ENCODE peak calls at places on chromosomes 11 and 22, in four cellular contexts. E, X, L and N are unnamed samples.

GRCh38 chr11:45264839-45265515 is 21.2 kb downstream of the SYT13 start:
- DNase-seq in X (peak), E (peak), L (peak), N (peak)

GRCh38 chr11:60767388-60767811 is 10.7 kb downstream of the MS4A15 start:
- DNase-seq in L (no peak), E (no peak), X (no peak), N (no peak)

GRCh38 chr11:29318134-29318845 is 698.5 kb downstream of the KCNA4 start:
- DNase-seq in E (peak), L (no peak), X (no peak), N (no peak)

GRCh38 chr22:39723899-39724351 is 153.4 kb downstream of the CACNA1I start:
- DNase-seq in E (peak), L (no peak), X (no peak), N (no peak)

GRCh38 chr11:121591405-121592033 is 138.8 kb upstream of the SORL1-AS1 start:
- DNase-seq in E (peak), X (peak), L (peak), N (peak)

GRCh38 chr11:59175104-59175503 is 3.2 kb downstream of the DTX4 start:
- DNase-seq in X (peak), E (no peak), L (no peak), N (no peak)

GRCh38 chr11:74460481-74461154 is 6.7 kb downstream of the KCNE3 start:
- DNase-seq in X (no peak), E (no peak), L (peak), N (no peak)

GRCh38 chr22:46045459-46046298 is 68.7 kb upstream of the WNT7B start:
- DNase-seq in L (no peak), X (no peak), E (no peak), N (no peak)

GRCh38 chr22:42332089-42332488 is 61.6 kb upstream of the TCF20 start:
- DNase-seq in X (no peak), L (no peak), E (no peak), N (no peak)

GRCh38 chr11:63144121-63144520 is at the start of gene SLC22A24:
- DNase-seq in E (no peak), L (no peak), X (no peak), N (no peak)

GRCh38 chr11:68120212-68121066 is 749 bp downstream of the CHKA start:
- DNase-seq in L (no peak), E (no peak), X (peak), N (no peak)

GRCh38 chr11:15276616-15277015 is 161.9 kb downstream of the INSC start:
- DNase-seq in L (no peak), E (no peak), X (no peak), N (no peak)

GRCh38 chr22:48628891-48629559 is 1198.6 kb downstream of the BRD1 start:
- DNase-seq in E (no peak), L (no peak), X (no peak), N (no peak)

GRCh38 chr22:50446708-50447575 is 27.9 kb downstream of the SBF1 start:
- DNase-seq in L (no peak), X (no peak), E (no peak), N (no peak)

GRCh38 chr22:50444663-50445062 is 30.2 kb downstream of the SBF1 start:
- DNase-seq in L (peak), X (no peak), E (peak), N (peak)

GRCh38 chr22:50447576-50448551 is 27.0 kb downstream of the SBF1 start:
- DNase-seq in E (no peak), X (no peak), L (no peak), N (no peak)

GRCh38 chr22:50445071-50445879 is 29.6 kb downstream of the SBF1 start:
- DNase-seq in L (no peak), E (no peak), X (no peak), N (no peak)

GRCh38 chr22:50445880-50446707 is 28.7 kb downstream of the SBF1 start:
- DNase-seq in X (no peak), E (no peak), L (no peak), N (no peak)
- H3K4me3 ChIP-seq in X (no peak), E (no peak), L (no peak), N (no peak)

GRCh38 chr11:6259638-6260019 is at the start of gene CCKBR:
- DNase-seq in E (no peak), L (no peak), X (no peak), N (no peak)
- H3K4me3 ChIP-seq in E (no peak), L (no peak), X (no peak), N (no peak)

DNA sequence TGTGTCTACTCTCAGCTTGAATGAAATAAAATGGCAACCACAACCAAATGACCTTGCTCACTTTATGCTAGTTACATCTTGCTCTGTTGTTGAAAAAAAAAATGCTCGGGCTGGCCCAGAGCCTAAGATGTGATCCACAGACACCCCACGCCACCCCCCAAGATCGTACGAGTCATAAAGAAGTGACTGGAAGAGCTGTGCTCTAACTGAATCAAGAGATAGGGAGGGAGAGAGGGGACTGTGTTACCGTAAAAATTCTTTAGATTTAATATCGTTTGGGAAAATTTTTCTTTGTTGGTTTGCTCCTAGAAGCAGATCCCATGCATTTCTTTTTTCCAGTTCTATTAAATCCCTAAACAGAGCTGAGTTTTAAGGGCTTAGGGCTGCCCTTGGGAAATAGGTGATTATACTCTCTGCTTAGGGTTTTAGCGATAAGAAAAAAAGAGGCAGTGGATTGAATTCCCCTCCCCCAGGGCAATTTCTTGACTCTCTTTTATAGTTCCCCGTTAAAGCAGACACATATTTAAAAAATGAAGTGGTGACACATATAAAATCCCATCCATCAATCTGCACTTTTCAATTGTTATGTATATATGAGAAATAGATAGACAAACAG is 14.5 kb downstream of the MAML2 start:
- DNase-seq in X (no peak), E (no peak), L (no peak), N (no peak)
- H3K4me3 ChIP-seq in X (no peak), E (no peak), L (no peak), N (no peak)

GRCh38 chr22:30079952-30080533 is at the start of gene HORMAD2:
- DNase-seq in E (no peak), L (no peak), X (no peak), N (no peak)
- H3K4me3 ChIP-seq in E (no peak), L (no peak), X (no peak), N (no peak)